ENCODE peak calls at places on chromosome 14, in five cellular contexts. U is left ventricle myocardium inferior, W is germinal center, Z is dorsolateral prefrontal cortex, Q is iris pigment epithelial cell. P is an unnamed sample.

GRCh38 chr14:92386637-92387036 is 63.7 kb downstream of the SLC24A4 start:
- DNase-seq in U (no peak), W (no peak), Z (no peak), Q (no peak), P (no peak)

GRCh38 chr14:58574623-58575022 is 63.1 kb upstream of the DACT1 start:
- DNase-seq in U (no peak), W (no peak), Z (no peak), Q (peak), P (no peak)

GRCh38 chr14:45838597-45838996 is 585.6 kb upstream of the MIS18BP1 start:
- DNase-seq in U (no peak), W (no peak), Z (no peak), Q (no peak), P (no peak)

GRCh38 chr14:64507376-64508156 is 3.0 kb downstream of the ZBTB1 start:
- DNase-seq in U (no peak), W (no peak), Z (no peak), Q (peak), P (no peak)

GRCh38 chr14:104803280-104803915 is 2.5 kb downstream of the ZBTB42 start:
- DNase-seq in U (no peak), W (no peak), Z (no peak), Q (no peak), P (no peak)

GRCh38 chr14:84112589-84112988 is 1417.4 kb upstream of the FLRT2 start:
- DNase-seq in U (no peak), W (no peak), Z (no peak), Q (no peak), P (no peak)

GRCh38 chr14:61616524-61617185 is 78.7 kb upstream of the HIF1A start:
- DNase-seq in U (no peak), W (no peak), Z (no peak), Q (peak), P (no peak)

GRCh38 chr14:74595006-74595735 is 16.9 kb downstream of the LTBP2 start:
- DNase-seq in U (peak), W (no peak), Z (no peak), Q (peak), P (no peak)

GRCh38 chr14:50772361-50772760 is 58.6 kb downstream of the NIN start:
- DNase-seq in U (no peak), W (no peak), Z (no peak), Q (peak), P (no peak)

GRCh38 chr14:22230517-22230916 is 358.5 kb downstream of the DAD1 start:
- DNase-seq in U (no peak), W (no peak), Z (no peak), Q (no peak), P (no peak)

GRCh38 chr14:103067231-103067954 is 10.0 kb upstream of the CDC42BPB start:
- DNase-seq in U (no peak), W (no peak), Z (no peak), Q (no peak), P (no peak)

GRCh38 chr14:75702606-75703261 is 41.7 kb downstream of the TTLL5 start:
- DNase-seq in U (no peak), W (no peak), Z (no peak), Q (peak), P (no peak)

GRCh38 chr14:105450864-105451720 is 23.5 kb upstream of the CRIP2 start:
- DNase-seq in U (no peak), W (no peak), Z (no peak), Q (no peak), P (no peak)

GRCh38 chr14:73789996-73790581 is 61.5 kb upstream of the PTGR2 start:
- DNase-seq in U (peak), W (no peak), Z (peak), Q (peak), P (no peak)

GRCh38 chr14:47929334-47929733 is 253.9 kb upstream of the MDGA2 start:
- DNase-seq in U (no peak), W (peak), Z (no peak), Q (no peak), P (no peak)

GRCh38 chr14:104107101-104107581 is 21.6 kb downstream of the ASPG start:
- DNase-seq in U (peak), W (no peak), Z (no peak), Q (no peak), P (no peak)

GRCh38 chr14:63614964-63615363 is 26.7 kb downstream of the WDR89 start:
- DNase-seq in U (no peak), W (no peak), Z (no peak), Q (peak), P (no peak)

GRCh38 chr14:34548472-34548981 is 9.0 kb upstream of the EAPP start:
- DNase-seq in U (no peak), W (no peak), Z (no peak), Q (no peak), P (no peak)

GRCh38 chr14:72476657-72477499 is 417.0 kb downstream of the DPF3 start:
- DNase-seq in U (peak), W (peak), Z (no peak), Q (peak), P (peak)

GRCh38 chr14:90558041-90558982 is 161.5 kb downstream of the CALM1 start:
- DNase-seq in U (no peak), W (no peak), Z (peak), Q (no peak), P (no peak)

GRCh38 chr14:57979376-57980048 is 113.6 kb upstream of the SLC35F4 start:
- DNase-seq in U (no peak), W (no peak), Z (no peak), Q (no peak), P (no peak)

GRCh38 chr14:85762523-85762922 is 232.6 kb downstream of the FLRT2 start:
- DNase-seq in U (no peak), W (no peak), Z (no peak), Q (no peak), P (no peak)

GRCh38 chr14:62776300-62776699 is 269.0 kb downstream of the KCNH5 start:
- DNase-seq in U (no peak), W (no peak), Z (no peak), Q (peak), P (no peak)

GRCh38 chr14:34872822-34873590 is 2.2 kb downstream of the BAZ1A start:
- DNase-seq in U (no peak), W (peak), Z (no peak), Q (peak), P (peak)

GRCh38 chr14:65239897-65240296 is 137.6 kb upstream of the MAX start:
- DNase-seq in U (no peak), W (no peak), Z (peak), Q (no peak), P (no peak)

GRCh38 chr14:86532219-86532618 is 1002.3 kb downstream of the FLRT2 start:
- DNase-seq in U (no peak), W (no peak), Z (no peak), Q (peak), P (no peak)

GRCh38 chr14:69355955-69356321 is 42.2 kb downstream of the ERH start:
- DNase-seq in U (no peak), W (no peak), Z (no peak), Q (peak), P (no peak)

GRCh38 chr14:44053422-44053821 is 453.7 kb downstream of the FSCB start:
- DNase-seq in U (no peak), W (no peak), Z (no peak), Q (no peak), P (no peak)

GRCh38 chr14:105128059-105128458 is 40.5 kb downstream of the JAG2 start:
- DNase-seq in U (no peak), W (no peak), Z (no peak), Q (no peak), P (no peak)

GRCh38 chr14:75972729-75973480 is 8.9 kb downstream of the TGFB3 start:
- DNase-seq in U (no peak), W (no peak), Z (no peak), Q (no peak), P (no peak)

GRCh38 chr14:34222867-34223266 is 239.2 kb downstream of the SPTSSA start:
- DNase-seq in U (no peak), W (no peak), Z (no peak), Q (no peak), P (no peak)

GRCh38 chr14:75205586-75205985 is 29.2 kb upstream of the TMED10 start:
- DNase-seq in U (no peak), W (no peak), Z (no peak), Q (peak), P (no peak)

GRCh38 chr14:22122227-22123187 is 448.9 kb upstream of the OR4E1 start:
- DNase-seq in U (no peak), W (peak), Z (no peak), Q (no peak), P (no peak)

GRCh38 chr14:92717571-92718042 is 30.8 kb downstream of the LGMN start:
- DNase-seq in U (no peak), W (no peak), Z (no peak), Q (no peak), P (no peak)

GRCh38 chr14:88245321-88245720 is 77.7 kb downstream of the KCNK10 start:
- DNase-seq in U (no peak), W (no peak), Z (no peak), Q (no peak), P (no peak)

P was measured in keratinocyte.